ENCODE peak calls at places on chromosomes 5 and 9, in ten cellular contexts. H, Y, C, T, D, S, I, G, Z and W are unnamed samples.

GRCh38 chr9:14405176-14405575 is 91.2 kb upstream of the NFIB start:
- DNase-seq in Y (no peak), G (no peak), H (no peak), T (no peak), D (no peak), S (no peak), I (no peak), C (no peak), Z (peak; percentile 51), W (no peak)

GRCh38 chr5:159456261-159456660 is 126.0 kb upstream of the IL12B start:
- DNase-seq in C (no peak), D (no peak), G (no peak), I (no peak), S (no peak), T (no peak), Z (no peak), Y (no peak), H (no peak), W (no peak)

GRCh38 chr5:141880961-141881801 is 3.0 kb upstream of the PCDH1 start:
- DNase-seq in G (no peak), H (no peak), Y (no peak), C (no peak), S (no peak), T (no peak), Z (peak; percentile 65), D (no peak), I (no peak), W (no peak)

GRCh38 chr9:116152941-116153764 is 438 bp upstream of the PAPPA start:
- DNase-seq in Z (no peak), T (no peak), H (no peak), S (no peak), I (peak; percentile 77), Y (peak; percentile 52), D (no peak), C (no peak), G (peak; percentile 18), W (no peak)

GRCh38 chr5:13932561-13932960 is 11.9 kb downstream of the DNAH5 start:
- DNase-seq in Y (no peak), C (no peak), T (no peak), I (no peak), S (no peak), D (no peak), H (no peak), Z (no peak), G (no peak), W (no peak)

GRCh38 chr9:99828417-99829176 is 6.9 kb downstream of the NR4A3 start:
- DNase-seq in Z (peak; percentile 41), H (no peak), C (peak; percentile 57), T (peak; percentile 55), I (no peak), Y (no peak), G (peak; percentile 50), S (no peak), D (no peak), W (no peak)

GRCh38 chr5:81904166-81904565 is 67.7 kb upstream of the ATG10 start:
- DNase-seq in C (no peak), T (no peak), S (no peak), D (no peak), Y (no peak), H (no peak), I (no peak), G (no peak), Z (no peak), W (no peak)

GRCh38 chr5:146643805-146644204 is 127.8 kb upstream of the GPR151 start:
- DNase-seq in S (no peak), Y (no peak), D (peak; percentile 27), G (no peak), Z (no peak), C (no peak), T (no peak), I (no peak), H (no peak), W (no peak)

GRCh38 chr5:126793097-126793496 is 16.2 kb downstream of the LMNB1 start:
- DNase-seq in Y (no peak), T (no peak), I (no peak), C (no peak), S (no peak), H (no peak), G (no peak), Z (no peak), D (no peak), W (no peak)

GRCh38 chr9:108775901-108776306 is 79.9 kb downstream of the ACTL7B start:
- DNase-seq in C (no peak), D (no peak), H (no peak), T (no peak), G (no peak), Y (no peak), S (no peak), I (no peak), Z (no peak), W (no peak)

GRCh38 chr9:110217656-110218099 is 9.7 kb upstream of the C9orf152 start:
- DNase-seq in Y (peak; percentile 48), H (no peak), C (no peak), D (peak; percentile 33), S (no peak), T (no peak), I (no peak), G (no peak), Z (peak; percentile 69), W (no peak)

GRCh38 chr9:89667730-89668129 is 62.9 kb downstream of the GADD45G start:
- DNase-seq in Z (no peak), D (peak; percentile 95), I (no peak), H (no peak), G (no peak), S (no peak), Y (no peak), C (no peak), T (no peak), W (no peak)

GRCh38 chr5:112551437-112552018 is 132.5 kb upstream of the EPB41L4A start:
- DNase-seq in T (no peak), C (no peak), H (peak; percentile 20), D (peak; percentile 50), G (no peak), Z (peak; percentile 81), I (peak; percentile 39), S (no peak), Y (peak; percentile 58), W (no peak)

GRCh38 chr5:149913449-149914419 is 30.9 kb downstream of the PDE6A start:
- DNase-seq in Z (peak; percentile 65), S (no peak), I (no peak), Y (no peak), C (no peak), D (no peak), T (no peak), H (no peak), G (no peak), W (no peak)

GRCh38 chr5:1507961-1508678 is 15.6 kb downstream of the LPCAT1 start:
- DNase-seq in H (peak; percentile 1), I (no peak), Y (no peak), C (peak; percentile 23), T (peak; percentile 34), D (no peak), Z (no peak), G (peak; percentile 6), S (no peak), W (no peak)

GRCh38 chr5:176878463-176878862 is 20.7 kb downstream of the HK3 start:
- DNase-seq in Z (no peak), D (no peak), T (no peak), S (no peak), I (no peak), H (no peak), C (no peak), G (no peak), Y (no peak), W (no peak)

GRCh38 chr5:87541033-87541432 is 128.3 kb upstream of the CCNH start:
- DNase-seq in D (peak; percentile 30), Z (peak; percentile 49), I (no peak), Y (peak; percentile 5), T (no peak), G (peak; percentile 16), H (no peak), C (peak; percentile 69), S (no peak), W (peak; percentile 74)

GRCh38 chr5:89417990-89418820 is 535.2 kb upstream of the MEF2C start:
- DNase-seq in C (no peak), I (no peak), Y (no peak), S (no peak), H (no peak), T (no peak), D (no peak), Z (no peak), G (peak; percentile 34), W (no peak)

GRCh38 chr5:95822038-95822407 is 503 bp downstream of the GLRX start:
- DNase-seq in S (no peak), C (peak; percentile 77), I (no peak), Z (peak; percentile 93), T (peak; percentile 80), G (peak; percentile 36), D (peak; percentile 27), H (peak; percentile 20), Y (peak; percentile 48), W (peak; percentile 73)

GRCh38 chr9:86126998-86127972 is 27.9 kb upstream of the GOLM1 start:
- DNase-seq in G (peak; percentile 86), S (no peak), D (peak; percentile 94), I (peak; percentile 21), Y (peak; percentile 73), C (peak; percentile 59), Z (no peak), H (no peak), T (peak; percentile 85), W (peak; percentile 15)

GRCh38 chr9:125844611-125845010 is 97.4 kb downstream of the PBX3 start:
- DNase-seq in D (no peak), Y (no peak), G (no peak), C (no peak), H (no peak), T (no peak), S (no peak), I (no peak), Z (no peak), W (no peak)

GRCh38 chr5:140372971-140373487 is 13.0 kb downstream of the SLC4A9 start:
- DNase-seq in Z (peak; percentile 82), D (peak; percentile 39), H (peak; percentile 27), G (peak; percentile 88), T (peak; percentile 59), C (peak; percentile 83), Y (peak; percentile 86), I (peak; percentile 47), S (peak; percentile 12), W (peak; percentile 17)

GRCh38 chr5:119271758-119272730 is 83.8 kb upstream of the TNFAIP8 start:
- DNase-seq in H (no peak), Z (no peak), Y (no peak), D (no peak), S (no peak), I (no peak), T (no peak), G (no peak), C (no peak), W (no peak)

GRCh38 chr5:144202072-144202471 is 31.4 kb downstream of the KCTD16 start:
- DNase-seq in Z (no peak), S (no peak), T (no peak), Y (no peak), D (peak; percentile 52), I (no peak), H (no peak), C (no peak), G (no peak), W (no peak)

GRCh38 chr5:147507480-147508126 is 2.3 kb downstream of the DPYSL3 start:
- DNase-seq in Y (peak; percentile 63), Z (peak; percentile 85), T (no peak), C (no peak), H (no peak), G (no peak), I (peak; percentile 42), D (no peak), S (no peak), W (no peak)

GRCh38 chr9:136950656-136951030 is 1.4 kb upstream of the LCN12 start:
- DNase-seq in D (no peak), S (peak; percentile 3), H (no peak), Y (no peak), T (no peak), Z (peak; percentile 24), G (no peak), C (no peak), I (no peak), W (no peak)

GRCh38 chr5:169895876-169896275 is 84.4 kb downstream of the INSYN2B start:
- DNase-seq in I (no peak), H (no peak), G (no peak), T (no peak), Z (no peak), D (no peak), C (peak; percentile 58), S (no peak), Y (peak; percentile 30), W (peak; percentile 23)

GRCh38 chr5:147560982-147561381 is 51.1 kb upstream of the DPYSL3 start:
- DNase-seq in S (no peak), G (no peak), H (no peak), Z (no peak), C (no peak), I (no peak), T (no peak), Y (no peak), D (no peak), W (no peak)